ENCODE peak calls at places on chromosomes 4 and X, in six cellular contexts. X is SIG-M5, M is aorta, G is nucleus accumbens, P is progenitor cell of endocrine pancreas, O is GM12865. J is an unnamed sample.

GRCh38 chr4:89283226-89283974 is 24.2 kb downstream of the GPRIN3 start:
- DNase-seq in X (no peak), M (no peak), G (no peak), P (no peak), O (no peak), J (peak; percentile 35)

GRCh38 chr4:166535865-166536264 is 662.8 kb downstream of the TLL1 start:
- DNase-seq in X (no peak), M (no peak), G (no peak), P (no peak), O (no peak), J (no peak)

GRCh38 chr4:87720094-87720691 is 70.1 kb downstream of the DMP1 start:
- DNase-seq in X (no peak), M (no peak), G (no peak), P (no peak), O (no peak), J (no peak)

GRCh38 chrX:54529559-54530357 is at the start of gene GNL3L:
- DNase-seq in X (peak; percentile 51), M (peak; percentile 93), G (peak; percentile 91), P (peak; percentile 56), O (peak; percentile 94), J (peak; percentile 75)

GRCh38 chrX:39996561-39996960 is 101.2 kb downstream of the BCOR start:
- DNase-seq in X (no peak), M (no peak), G (no peak), P (no peak), O (no peak), J (no peak)

GRCh38 chr4:27463816-27464215 is 603.2 kb downstream of the STIM2 start:
- DNase-seq in X (no peak), M (no peak), G (no peak), P (no peak), O (no peak), J (no peak)

GRCh38 chrX:6021316-6022091 is 207.2 kb downstream of the NLGN4X start:
- DNase-seq in X (no peak), M (no peak), G (peak; percentile 39), P (peak; percentile 56), O (peak; percentile 37), J (peak; percentile 3)

GRCh38 chr4:165874072-165874798 is 1.2 kb downstream of the TLL1 start:
- DNase-seq in X (no peak), M (no peak), G (peak; percentile 8), P (no peak), O (no peak), J (no peak)

GRCh38 chr4:60452259-60452658 is 747.9 kb upstream of the ADGRL3 start:
- DNase-seq in X (no peak), M (no peak), G (no peak), P (no peak), O (no peak), J (no peak)

GRCh38 chrX:129600981-129601424 is 53.8 kb downstream of the APLN start:
- DNase-seq in X (no peak), M (no peak), G (peak; percentile 46), P (no peak), O (peak; percentile 24), J (peak; percentile 6)

GRCh38 chr4:164847967-164848649 is 28.9 kb upstream of the APELA start:
- DNase-seq in X (no peak), M (no peak), G (no peak), P (no peak), O (no peak), J (no peak)

GRCh38 chr4:73776363-73776762 is 36.0 kb downstream of the CXCL8 start:
- DNase-seq in X (no peak), M (no peak), G (no peak), P (no peak), O (no peak), J (no peak)

GRCh38 chr4:174401471-174402130 is 117.9 kb downstream of the CEP44 start:
- DNase-seq in X (no peak), M (no peak), G (no peak), P (no peak), O (no peak), J (no peak)

GRCh38 chr4:26590639-26591038 is 6.8 kb downstream of the TBC1D19 start:
- DNase-seq in X (no peak), M (no peak), G (no peak), P (no peak), O (no peak), J (no peak)

GRCh38 chr4:4859799-4860380 is 425 bp downstream of the MSX1 start:
- DNase-seq in X (no peak), M (no peak), G (no peak), P (no peak), O (peak; percentile 34), J (no peak)

GRCh38 chr4:140149851-140150635 is 3.9 kb downstream of the MAML3 start:
- DNase-seq in X (no peak), M (peak; percentile 78), G (peak; percentile 67), P (peak; percentile 46), O (peak; percentile 24), J (peak; percentile 51)

GRCh38 chr4:128601992-128602695 is 207.4 kb upstream of the JADE1 start:
- DNase-seq in X (no peak), M (no peak), G (peak; percentile 23), P (no peak), O (no peak), J (no peak)

GRCh38 chr4:39062499-39062898 is 467 bp downstream of the KLHL5 start:
- DNase-seq in X (no peak), M (no peak), G (no peak), P (no peak), O (peak; percentile 26), J (no peak)

GRCh38 chr4:172957216-172957615 is 211.4 kb upstream of the GALNT7 start:
- DNase-seq in X (no peak), M (no peak), G (no peak), P (no peak), O (no peak), J (no peak)

GRCh38 chr4:77026322-77026704 is 49.5 kb downstream of the CCNI start:
- DNase-seq in X (no peak), M (no peak), G (no peak), P (no peak), O (no peak), J (no peak)

GRCh38 chr4:141702472-141703182 is 66.2 kb downstream of the IL15 start:
- DNase-seq in X (no peak), M (no peak), G (no peak), P (no peak), O (peak; percentile 39), J (no peak)

GRCh38 chr4:24974252-24974580 is 56.5 kb downstream of the LGI2 start:
- DNase-seq in X (no peak), M (peak; percentile 80), G (peak; percentile 14), P (no peak), O (no peak), J (no peak)

GRCh38 chr4:43351970-43352806 is 459.7 kb downstream of the GRXCR1 start:
- DNase-seq in X (no peak), M (no peak), G (no peak), P (no peak), O (no peak), J (no peak)

GRCh38 chr4:3525532-3526430 is 6.4 kb downstream of the LRPAP1 start:
- DNase-seq in X (no peak), M (peak; percentile 32), G (no peak), P (no peak), O (no peak), J (no peak)

GRCh38 chrX:17788956-17789562 is 51.8 kb downstream of the SCML1 start:
- DNase-seq in X (no peak), M (no peak), G (no peak), P (no peak), O (no peak), J (no peak)

GRCh38 chr4:77538144-77538543 is 67.5 kb upstream of the CXCL13 start:
- DNase-seq in X (no peak), M (no peak), G (no peak), P (no peak), O (no peak), J (no peak)

GRCh38 chr4:41092128-41092527 is 122.2 kb downstream of the APBB2 start:
- DNase-seq in X (no peak), M (no peak), G (no peak), P (no peak), O (no peak), J (no peak)

GRCh38 chr4:6873792-6874461 is 35.7 kb upstream of the TBC1D14 start:
- DNase-seq in X (no peak), M (peak; percentile 82), G (peak; percentile 83), P (peak; percentile 56), O (peak; percentile 84), J (peak; percentile 73)

GRCh38 chr4:107519057-107519456 is 201.0 kb downstream of the PAPSS1 start:
- DNase-seq in X (no peak), M (no peak), G (peak; percentile 22), P (peak; percentile 10), O (peak; percentile 14), J (no peak)

GRCh38 chr4:36392049-36392448 is 110.6 kb downstream of the DTHD1 start:
- DNase-seq in X (no peak), M (no peak), G (no peak), P (no peak), O (no peak), J (no peak)

J was measured in T-helper 1 cell.